ENCODE peak calls at places on chromosomes 7 and 10, in eight cellular contexts. Q, X, V, H, R, A, U and D are unnamed samples.

GRCh38 chr7:17524746-17525145 is 226.3 kb downstream of the AHR start:
- DNase-seq in A (no peak), R (no peak), H (no peak), X (no peak), Q (no peak), V (peak; percentile 65), U (no peak), D (no peak)

GRCh38 chr10:115846528-115846927 is 426.5 kb downstream of the GFRA1 start:
- DNase-seq in A (no peak), H (no peak), R (no peak), X (no peak), V (no peak), U (no peak), Q (no peak), D (no peak)

GRCh38 chr7:134850048-134850447 is 70.6 kb downstream of the CALD1 start:
- DNase-seq in H (no peak), A (no peak), X (no peak), V (peak; percentile 57), U (no peak), Q (no peak), R (no peak), D (no peak)

GRCh38 chr7:71345485-71345884 is 213.5 kb downstream of the GALNT17 start:
- DNase-seq in A (no peak), U (no peak), H (no peak), Q (no peak), V (no peak), X (no peak), R (no peak), D (no peak)

GRCh38 chr7:76364198-76364584 is 5.4 kb upstream of the YWHAG start:
- DNase-seq in A (no peak), U (no peak), R (peak; percentile 88), X (no peak), H (peak; percentile 69), Q (peak; percentile 69), V (peak; percentile 68), D (peak; percentile 32)

GRCh38 chr7:123871998-123872867 is 27.3 kb downstream of the HYAL4 start:
- DNase-seq in A (peak; percentile 65), V (peak; percentile 42), U (no peak), Q (peak; percentile 73), H (no peak), X (peak; percentile 51), R (peak; percentile 59), D (peak; percentile 54)

GRCh38 chr7:36763084-36763807 is 39.0 kb upstream of the AOAH start:
- DNase-seq in A (no peak), X (no peak), U (no peak), Q (peak; percentile 18), H (no peak), V (peak; percentile 31), R (no peak), D (no peak)

GRCh38 chr10:30893208-30893607 is 138.5 kb downstream of the ZNF438 start:
- DNase-seq in Q (no peak), R (peak; percentile 7), A (no peak), H (no peak), V (peak; percentile 55), U (no peak), X (no peak), D (no peak)

GRCh38 chr7:4765776-4766490 is 9.5 kb upstream of the AP5Z1 start:
- DNase-seq in A (no peak), U (no peak), H (no peak), R (no peak), X (no peak), Q (no peak), V (no peak), D (no peak)

GRCh38 chr10:29948971-29949370 is 110.4 kb downstream of the JCAD start:
- DNase-seq in Q (no peak), H (no peak), A (no peak), U (no peak), R (no peak), X (no peak), V (no peak), D (no peak)

GRCh38 chr7:37366445-37366844 is 82.2 kb downstream of the ELMO1 start:
- DNase-seq in H (no peak), A (no peak), U (no peak), Q (no peak), X (no peak), R (no peak), V (no peak), D (no peak)

GRCh38 chr7:6497637-6497905 is 49.8 kb upstream of the DAGLB start:
- DNase-seq in H (no peak), A (no peak), X (no peak), V (no peak), Q (no peak), U (no peak), R (no peak), D (no peak)

GRCh38 chr10:131748831-131749766 is 151.7 kb upstream of the PPP2R2D start:
- DNase-seq in V (no peak), R (peak; percentile 34), A (no peak), X (no peak), H (peak; percentile 47), Q (no peak), U (no peak), D (no peak)

GRCh38 chr10:80205478-80206276 is at the start of gene ANXA11:
- DNase-seq in X (peak; percentile 61), Q (peak; percentile 82), H (peak; percentile 91), U (no peak), V (peak; percentile 54), A (peak; percentile 94), R (peak; percentile 91), D (peak; percentile 80)
- TF ChIP-seq POLR2A in X (peak; percentile 89), Q (peak; percentile 87), H (peak; percentile 95), U (no peak), V (peak; percentile 81), A (peak; percentile 98), R (peak; percentile 92), D (peak; percentile 83)

DNA sequence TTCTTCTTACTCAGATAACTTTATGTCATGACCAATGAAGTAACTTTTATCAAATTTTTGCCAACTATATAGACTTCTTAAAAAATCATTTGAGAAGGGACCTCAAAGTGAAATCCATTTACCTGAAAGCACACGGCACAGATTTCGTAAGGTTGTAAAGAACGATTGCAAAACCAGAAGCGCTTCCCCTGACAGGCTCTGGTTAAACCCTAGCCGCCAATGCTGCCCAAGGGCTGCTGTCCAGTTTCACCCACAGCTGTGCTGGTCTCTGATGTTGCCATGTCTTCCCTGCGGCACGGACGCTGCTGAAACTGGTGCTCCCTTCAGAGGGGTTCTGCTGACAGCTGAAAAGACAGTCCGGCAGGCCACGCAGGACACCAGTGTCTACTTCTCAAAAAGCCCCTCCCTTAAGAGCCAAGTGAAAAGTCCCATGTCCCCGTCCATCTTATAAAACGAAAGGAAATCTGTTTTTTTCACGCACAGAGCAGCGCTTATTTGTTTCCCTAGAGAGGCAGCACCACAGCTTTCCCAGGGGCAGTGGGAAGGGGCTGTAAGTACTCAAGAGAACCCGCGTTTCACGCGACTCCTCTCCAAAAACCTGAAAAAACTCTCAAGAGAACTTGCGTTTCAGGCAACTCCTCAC is 32.5 kb downstream of the GNA12 start:
- DNase-seq in Q (no peak), V (no peak), H (peak; percentile 74), U (no peak), X (no peak), A (no peak), R (peak; percentile 67), D (no peak)
- TF ChIP-seq POLR2A in Q (no peak), V (no peak), H (no peak), U (no peak), X (no peak), A (no peak), R (no peak), D (no peak)

DNA sequence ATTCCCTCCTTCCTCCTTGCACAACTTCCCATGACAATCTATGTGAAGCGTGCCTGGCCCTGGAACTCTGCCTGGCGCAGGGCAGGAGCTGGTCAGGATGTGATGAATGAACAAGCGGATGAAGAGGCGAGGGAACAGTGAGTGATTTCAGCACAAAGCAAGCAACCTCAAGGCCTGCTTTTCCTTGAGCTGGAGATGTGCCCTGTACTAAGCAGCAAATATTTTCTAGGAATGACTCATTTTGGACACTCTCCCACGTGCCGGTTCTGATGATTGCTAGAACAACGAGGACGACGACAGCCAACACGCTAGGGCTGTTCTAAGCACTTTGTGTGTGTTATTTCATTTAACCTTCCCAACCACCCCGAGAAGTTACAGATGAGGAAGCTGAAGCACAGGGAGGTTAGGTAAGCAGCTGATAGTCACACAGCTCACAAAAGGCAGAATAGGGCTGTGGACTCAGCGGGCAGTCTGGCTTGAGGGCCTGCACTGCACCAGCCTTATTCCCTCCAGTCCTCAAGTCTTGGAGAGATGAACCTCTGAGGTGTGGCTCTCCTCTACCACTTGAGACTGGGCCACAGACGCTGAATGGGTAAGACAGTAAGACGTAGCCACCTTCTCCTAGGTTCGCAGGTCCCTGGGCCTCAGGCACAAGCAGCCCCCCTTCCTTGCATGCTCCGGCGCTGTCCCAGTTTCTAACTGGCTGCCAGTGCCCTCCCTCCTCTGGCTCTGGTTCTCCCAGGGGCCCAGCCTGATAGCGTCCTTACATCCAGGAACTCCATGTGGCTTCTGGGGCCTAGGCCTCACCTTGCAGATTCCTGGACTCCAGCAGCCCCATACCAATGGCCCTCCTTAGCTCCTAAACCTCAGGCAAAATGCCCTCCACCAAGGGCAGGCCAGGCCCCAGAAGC is 59.0 kb downstream of the YKT6 start:
- DNase-seq in A (peak; percentile 35), V (peak; percentile 96), U (no peak), R (no peak), Q (no peak), X (no peak), H (peak; percentile 84), D (no peak)
- TF ChIP-seq POLR2A in A (no peak), V (no peak), U (no peak), R (no peak), Q (no peak), X (no peak), H (no peak), D (no peak)

GRCh38 chr10:62048919-62049636 is 147.6 kb downstream of the ARID5B start:
- DNase-seq in A (peak; percentile 72), V (peak; percentile 99), H (peak; percentile 96), R (peak; percentile 36), X (no peak), U (peak; percentile 25), Q (peak; percentile 82), D (no peak)
- TF ChIP-seq POLR2A in A (peak; percentile 65), V (peak; percentile 99), H (peak; percentile 94), R (no peak), X (no peak), U (no peak), Q (peak; percentile 26), D (no peak)

DNA sequence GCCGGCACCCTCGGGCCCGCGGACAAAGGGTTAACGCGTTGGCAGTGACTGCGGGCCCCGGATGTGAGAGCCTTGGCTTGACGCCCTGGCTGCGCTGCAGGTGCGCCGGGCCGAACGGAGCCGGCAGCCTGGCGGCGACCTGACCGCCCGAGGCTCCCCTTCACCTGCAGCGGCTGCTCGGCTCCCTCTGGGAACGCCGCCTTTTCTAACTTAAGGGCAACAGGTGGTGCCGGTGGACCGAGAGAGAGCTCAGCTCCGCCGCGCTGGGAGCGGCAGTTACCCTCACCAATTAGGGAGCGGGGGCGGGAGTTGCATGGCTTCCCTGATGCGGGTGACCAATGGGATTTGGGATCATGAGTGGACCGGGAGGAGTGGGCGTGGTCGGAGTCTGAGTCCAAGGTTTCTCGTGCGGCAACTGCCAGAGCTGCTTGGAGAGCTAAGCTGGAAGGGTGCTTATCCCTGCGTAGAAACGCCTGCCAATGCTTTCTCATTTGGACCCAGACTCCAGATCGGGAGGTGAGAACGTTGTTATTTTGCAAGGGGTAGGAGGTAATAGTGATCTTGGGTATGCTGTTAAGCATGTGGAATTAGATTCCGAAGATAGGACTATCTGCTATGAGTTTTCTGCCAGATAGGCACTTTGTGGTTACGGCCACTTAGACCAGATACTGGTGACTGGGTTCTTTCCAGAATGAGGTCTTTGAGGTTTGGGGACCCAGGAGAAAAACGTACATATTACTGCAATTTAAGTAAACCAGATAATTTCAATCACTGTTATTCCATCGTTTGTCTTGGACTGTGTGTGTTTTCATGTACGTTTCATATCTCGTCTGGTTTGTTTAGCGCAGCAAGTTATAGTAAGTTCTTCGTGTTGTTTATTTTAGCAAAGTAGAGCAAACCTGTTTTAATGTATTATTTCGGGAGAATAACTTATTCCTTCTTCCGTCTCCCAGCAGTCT is at the start of gene ARL4A:
- DNase-seq in R (peak; percentile 99), X (peak; percentile 96), Q (peak; percentile 98), V (peak; percentile 98), H (peak; percentile 99), U (peak; percentile 92), A (peak; percentile 100), D (peak; percentile 99)
- TF ChIP-seq POLR2A in R (peak; percentile 94), X (peak; percentile 96), Q (peak; percentile 87), V (peak; percentile 94), H (peak; percentile 81), U (no peak), A (peak; percentile 91), D (peak; percentile 99)